ENCODE peak calls at places on chromosomes 7 and 10, in nine cellular contexts. I, L, R, C, T, U, M, S and P are unnamed samples.

GRCh38 chr7:143519411-143520131 is 41.9 kb downstream of the TAS2R41 start:
- DNase-seq in I (no peak), L (no peak), R (peak), C (no peak), T (peak), U (no peak), M (no peak), S (no peak), P (no peak)

GRCh38 chr7:35430547-35431153 is 176.8 kb upstream of the TBX20 start:
- DNase-seq in I (peak), L (no peak), R (peak), C (peak), T (no peak), U (no peak), M (no peak), S (peak), P (no peak)

GRCh38 chr10:6406220-6407033 is 173.6 kb downstream of the PRKCQ start:
- DNase-seq in I (no peak), L (no peak), R (peak), C (no peak), T (peak), U (no peak), M (no peak), S (no peak), P (no peak)

GRCh38 chr7:91396-92158 is 100.8 kb upstream of the FAM20C start:
- DNase-seq in I (no peak), L (no peak), R (no peak), C (no peak), T (no peak), U (no peak), M (no peak), S (peak), P (no peak)

GRCh38 chr7:3165681-3166580 is 122.3 kb upstream of the CARD11 start:
- DNase-seq in I (no peak), L (no peak), R (no peak), C (no peak), T (no peak), U (no peak), M (no peak), S (no peak), P (no peak)

GRCh38 chr7:98541101-98541500 is 76.0 kb upstream of the NPTX2 start:
- DNase-seq in I (no peak), L (no peak), R (no peak), C (no peak), T (no peak), U (no peak), M (no peak), S (no peak), P (no peak)

GRCh38 chr10:122468923-122469781 is 7.8 kb downstream of the HTRA1 start:
- DNase-seq in I (no peak), L (no peak), R (peak), C (no peak), T (peak), U (no peak), M (no peak), S (no peak), P (no peak)

GRCh38 chr7:130142654-130143333 is 62.4 kb downstream of the TMEM209 start:
- DNase-seq in I (no peak), L (no peak), R (no peak), C (no peak), T (no peak), U (no peak), M (no peak), S (no peak), P (no peak)

GRCh38 chr7:142614116-142614515 is 135.2 kb upstream of the PRSS1 start:
- DNase-seq in I (no peak), L (no peak), R (no peak), C (no peak), T (peak), U (no peak), M (no peak), S (no peak), P (no peak)

GRCh38 chr7:1567893-1568292 is 1.9 kb downstream of the PSMG3 start:
- DNase-seq in I (no peak), L (no peak), R (no peak), C (no peak), T (peak), U (no peak), M (no peak), S (peak), P (no peak)

GRCh38 chr10:114064151-114065045 is 20.7 kb downstream of the ADRB1 start:
- DNase-seq in I (no peak), L (no peak), R (no peak), C (no peak), T (no peak), U (no peak), M (no peak), S (no peak), P (peak)

GRCh38 chr7:1174881-1175596 is 15.0 kb upstream of the ZFAND2A start:
- DNase-seq in I (no peak), L (no peak), R (no peak), C (no peak), T (no peak), U (no peak), M (no peak), S (no peak), P (no peak)

GRCh38 chr7:36091571-36092176 is 61.4 kb upstream of the EEPD1 start:
- DNase-seq in I (no peak), L (no peak), R (no peak), C (no peak), T (no peak), U (no peak), M (no peak), S (no peak), P (no peak)

GRCh38 chr7:144622751-144623150 is 213.1 kb downstream of the TPK1 start:
- DNase-seq in I (no peak), L (no peak), R (no peak), C (no peak), T (no peak), U (no peak), M (no peak), S (no peak), P (no peak)

GRCh38 chr10:13298748-13299436 is 972 bp downstream of the PHYH start:
- DNase-seq in I (no peak), L (no peak), R (no peak), C (no peak), T (no peak), U (no peak), M (no peak), S (no peak), P (no peak)

GRCh38 chr10:63503395-63503794 is 17.8 kb upstream of the REEP3 start:
- DNase-seq in I (no peak), L (no peak), R (no peak), C (no peak), T (no peak), U (no peak), M (no peak), S (no peak), P (no peak)

GRCh38 chr10:36345770-36346169 is 703.7 kb upstream of the FZD8 start:
- DNase-seq in I (no peak), L (no peak), R (peak), C (no peak), T (no peak), U (no peak), M (no peak), S (no peak), P (no peak)

GRCh38 chr7:44735403-44736165 is 13.1 kb upstream of the ZMIZ2 start:
- DNase-seq in I (peak), L (no peak), R (peak), C (peak), T (peak), U (no peak), M (no peak), S (no peak), P (no peak)

GRCh38 chr10:109974509-109975191 is 33.1 kb upstream of the ADD3 start:
- DNase-seq in I (no peak), L (no peak), R (no peak), C (no peak), T (no peak), U (no peak), M (no peak), S (no peak), P (no peak)

GRCh38 chr10:77773631-77774426 is 136.2 kb upstream of the KCNMA1 start:
- DNase-seq in I (no peak), L (no peak), R (no peak), C (no peak), T (no peak), U (no peak), M (no peak), S (peak), P (no peak)